ENCODE peak calls at places on chromosomes 6 and 20, in four cellular contexts. X, S, Y and M are unnamed samples.

GRCh38 chr6:15109338-15110090 is 136.4 kb upstream of the JARID2 start:
- DNase-seq in X (no peak), S (no peak), Y (no peak), M (no peak)

GRCh38 chr6:32944265-32944664 is 3.4 kb upstream of the HLA-DMB start:
- DNase-seq in S (no peak), Y (peak), X (no peak), M (no peak)

GRCh38 chr6:131173680-131174079 is 38.4 kb downstream of the AKAP7 start:
- DNase-seq in Y (no peak), S (no peak), X (no peak), M (no peak)

GRCh38 chr20:33298391-33298790 is 15.4 kb downstream of the BPIFB1 start:
- DNase-seq in X (no peak), Y (no peak), S (no peak), M (no peak)

GRCh38 chr20:24943196-24943595 is 5.9 kb upstream of the CST7 start:
- DNase-seq in X (no peak), S (no peak), Y (no peak), M (no peak)

GRCh38 chr20:25036331-25036936 is 21.5 kb downstream of the ACSS1 start:
- DNase-seq in X (no peak), S (no peak), Y (no peak), M (no peak)

GRCh38 chr6:123953920-123954319 is 150.3 kb downstream of the NKAIN2 start:
- DNase-seq in Y (no peak), S (no peak), X (no peak), M (no peak)

GRCh38 chr20:63053430-63054102 is 46.8 kb upstream of the BHLHE23 start:
- DNase-seq in S (no peak), Y (no peak), X (no peak), M (no peak)

GRCh38 chr6:160810238-160810637 is 108.2 kb downstream of the PLG start:
- DNase-seq in Y (no peak), S (no peak), X (no peak), M (no peak)

GRCh38 chr20:3239026-3239866 is at the start of gene SLC4A11:
- DNase-seq in X (peak), Y (peak), S (no peak), M (peak)

GRCh38 chr6:138824482-138825134 is 28.7 kb downstream of the ECT2L start:
- DNase-seq in Y (no peak), X (no peak), S (no peak), M (no peak)

GRCh38 chr6:119241124-119241491 is 108.5 kb downstream of the MAN1A1 start:
- DNase-seq in S (no peak), X (peak), Y (no peak), M (no peak)

GRCh38 chr20:31977080-31977479 is 9.1 kb downstream of the XKR7 start:
- DNase-seq in X (no peak), S (no peak), Y (no peak), M (no peak)

GRCh38 chr20:49887251-49887827 is 28.0 kb downstream of the SPATA2 start:
- DNase-seq in S (no peak), Y (no peak), X (no peak), M (no peak)

GRCh38 chr20:11511816-11512215 is 405.9 kb upstream of the BTBD3 start:
- DNase-seq in Y (no peak), X (no peak), S (no peak), M (no peak)

GRCh38 chr6:36682328-36683144 is 4.0 kb downstream of the CDKN1A start:
- DNase-seq in Y (peak), S (peak), X (peak), M (peak)

GRCh38 chr20:44187763-44188709 is 1.0 kb upstream of the JPH2 start:
- DNase-seq in Y (no peak), X (no peak), S (no peak), M (no peak)

GRCh38 chr20:62688855-62689460 is 19.7 kb upstream of the NTSR1 start:
- DNase-seq in X (no peak), S (no peak), Y (no peak), M (no peak)

GRCh38 chr6:51541847-51542246 is 545.6 kb downstream of the PKHD1 start:
- DNase-seq in X (peak), S (no peak), Y (no peak), M (no peak)

GRCh38 chr6:10431423-10432164 is 16.7 kb upstream of the TFAP2A start:
- DNase-seq in Y (no peak), X (no peak), S (no peak), M (no peak)

GRCh38 chr6:88612631-88613030 is 350.8 kb downstream of the RNGTT start:
- DNase-seq in Y (no peak), S (no peak), X (no peak), M (no peak)

GRCh38 chr6:149395185-149395584 is 4.9 kb upstream of the SUMO4 start:
- DNase-seq in Y (no peak), X (no peak), S (no peak), M (no peak)

GRCh38 chr6:79704200-79704599 is 73.1 kb downstream of the SH3BGRL2 start:
- DNase-seq in S (no peak), X (no peak), Y (no peak), M (no peak)

GRCh38 chr6:89317067-89317466 is 2.0 kb upstream of the GABRR2 start:
- DNase-seq in S (no peak), Y (no peak), X (no peak), M (no peak)

GRCh38 chr6:131387706-131388455 is 185.1 kb upstream of the ARG1 start:
- DNase-seq in X (no peak), Y (no peak), S (no peak), M (no peak)

GRCh38 chr6:155325700-155326516 is 11.6 kb upstream of the TFB1M start:
- DNase-seq in S (no peak), Y (no peak), X (no peak), M (no peak)

GRCh38 chr6:112198582-112198981 is 55.8 kb downstream of the LAMA4 start:
- DNase-seq in X (no peak), Y (no peak), S (no peak), M (no peak)

GRCh38 chr20:34350095-34350494 is 13.0 kb upstream of the ITCH start:
- DNase-seq in S (no peak), Y (no peak), X (no peak), M (no peak)

GRCh38 chr20:46377532-46377931 is 28.9 kb downstream of the ELMO2 start:
- DNase-seq in S (no peak), Y (no peak), X (no peak), M (no peak)

GRCh38 chr6:166553563-166554271 is 32.8 kb downstream of the RAMACL start:
- DNase-seq in X (no peak), S (no peak), Y (no peak), M (no peak)

GRCh38 chr6:18148304-18149025 is 6.4 kb downstream of the TPMT start:
- DNase-seq in S (no peak), X (no peak), Y (no peak), M (no peak)

GRCh38 chr6:84536914-84537638 is 227.3 kb downstream of the TBX18 start:
- DNase-seq in S (no peak), Y (no peak), X (no peak), M (no peak)

GRCh38 chr6:77403424-77403823 is 59.9 kb downstream of the HTR1B start:
- DNase-seq in X (no peak), Y (no peak), S (no peak), M (no peak)

GRCh38 chr20:24935786-24936525 is 13.1 kb upstream of the CST7 start:
- DNase-seq in Y (no peak), S (no peak), X (no peak), M (no peak)

GRCh38 chr6:145213614-145214013 is 521.7 kb downstream of the EPM2A start:
- DNase-seq in X (no peak), Y (no peak), S (no peak), M (no peak)

GRCh38 chr6:16337280-16337975 is 99.0 kb downstream of the GMPR start:
- DNase-seq in Y (no peak), S (no peak), X (no peak), M (no peak)